ENCODE peak calls at places on chromosomes 4 and X, in five cellular contexts. I is stomach, L is transverse colon, E is Peyer's patch, G is A549. S is an unnamed sample.

GRCh38 chr4:88659061-88659889 is 38.4 kb downstream of the NAP1L5 start:
- DNase-seq in L (peak), E (no peak), I (peak), G (peak), S (no peak)

GRCh38 chr4:161767116-161767515 is 396.7 kb downstream of the FSTL5 start:
- DNase-seq in L (no peak), I (no peak), E (no peak), G (no peak), S (no peak)

GRCh38 chrX:129875669-129876068 is 30.3 kb upstream of the UTP14A start:
- DNase-seq in L (no peak), G (no peak), E (no peak), I (no peak), S (no peak)

GRCh38 chr4:85381968-85382367 is 93.0 kb upstream of the ARHGAP24 start:
- DNase-seq in L (no peak), I (no peak), E (no peak), G (no peak), S (no peak)

GRCh38 chrX:121649414-121649813 is 602.0 kb downstream of the GLUD2 start:
- DNase-seq in G (no peak), L (no peak), I (no peak), E (no peak), S (no peak)

GRCh38 chrX:64394874-64395567 is at the start of gene MTMR8:
- DNase-seq in L (peak), G (peak), I (peak), E (peak), S (peak)

GRCh38 chr4:112453321-112453720 is 62.7 kb downstream of the NEUROG2 start:
- DNase-seq in E (no peak), G (no peak), I (no peak), L (no peak), S (no peak)

GRCh38 chr4:74018771-74019170 is 19.7 kb downstream of the CXCL3 start:
- DNase-seq in L (no peak), E (no peak), I (no peak), G (no peak), S (no peak)

GRCh38 chrX:108130889-108131288 is 39.3 kb downstream of the ATG4A start:
- DNase-seq in G (no peak), E (no peak), I (no peak), L (no peak), S (no peak)

GRCh38 chr4:109947457-109947856 is 34.8 kb downstream of the EGF start:
- DNase-seq in G (no peak), E (no peak), L (no peak), I (no peak), S (no peak)

GRCh38 chr4:146329042-146329716 is 114.8 kb downstream of the REELD1 start:
- DNase-seq in L (no peak), G (no peak), I (no peak), E (no peak), S (no peak)

GRCh38 chr4:155914782-155915181 is 11.3 kb downstream of the TDO2 start:
- DNase-seq in G (no peak), I (no peak), E (no peak), L (no peak), S (no peak)

GRCh38 chr4:43456383-43456782 is 563.9 kb downstream of the GRXCR1 start:
- DNase-seq in L (no peak), I (no peak), E (no peak), G (no peak), S (no peak)

GRCh38 chr4:40514409-40515025 is 115.1 kb downstream of the RBM47 start:
- DNase-seq in E (peak), L (peak), I (peak), G (no peak), S (no peak)

GRCh38 chrX:9379697-9380551 is 84.9 kb upstream of the TBL1X start:
- DNase-seq in L (peak), E (no peak), I (no peak), G (peak), S (no peak)

GRCh38 chr4:2792711-2793577 is at the start of gene SH3BP2:
- DNase-seq in E (peak), I (peak), L (peak), G (peak), S (peak)

GRCh38 chr4:176052744-176053143 is 12.9 kb upstream of the WDR17 start:
- DNase-seq in E (no peak), I (no peak), L (no peak), G (no peak), S (no peak)

GRCh38 chr4:95674451-95675095 is 125.8 kb upstream of the UNC5C start:
- DNase-seq in E (no peak), L (no peak), G (no peak), I (no peak), S (no peak)

GRCh38 chrX:123665197-123665596 is 67.7 kb downstream of the THOC2 start:
- DNase-seq in E (no peak), L (no peak), I (no peak), G (no peak), S (no peak)

GRCh38 chr4:87848622-87849351 is 16.0 kb downstream of the MEPE start:
- DNase-seq in E (peak), G (peak), L (peak), I (peak), S (no peak)

GRCh38 chr4:6898763-6899162 is 10.9 kb upstream of the TBC1D14 start:
- DNase-seq in L (peak), E (no peak), G (no peak), I (peak), S (peak)

GRCh38 chrX:8319359-8319758 is 145.3 kb upstream of the VCX3B start:
- DNase-seq in L (no peak), I (no peak), G (no peak), E (no peak), S (no peak)

GRCh38 chr4:55184600-55185523 is 59.5 kb upstream of the KDR start:
- DNase-seq in G (no peak), E (no peak), I (peak), L (peak), S (no peak)

GRCh38 chrX:129701624-129702069 is 37.1 kb upstream of the XPNPEP2 start:
- DNase-seq in G (no peak), L (peak), I (no peak), E (no peak), S (no peak)

GRCh38 chr4:185328586-185328985 is 67.1 kb downstream of the LRP2BP start:
- DNase-seq in E (no peak), G (no peak), I (no peak), L (no peak), S (no peak)

GRCh38 chr4:122836941-122837340 is 10.3 kb downstream of the FGF2 start:
- DNase-seq in G (no peak), L (no peak), E (no peak), I (no peak), S (no peak)

GRCh38 chrX:11180571-11180970 is 69.4 kb downstream of the HCCS start:
- DNase-seq in G (no peak), I (no peak), L (no peak), E (no peak), S (no peak)

GRCh38 chr4:69999420-69999819 is 3.7 kb downstream of the STATH start:
- DNase-seq in L (no peak), I (no peak), G (no peak), E (no peak), S (no peak)

GRCh38 chr4:147747787-147748454 is 16.0 kb downstream of the ARHGAP10 start:
- DNase-seq in G (no peak), E (no peak), L (no peak), I (peak), S (no peak)

GRCh38 chrX:31036895-31037294 is 34.9 kb downstream of the FTHL17 start:
- DNase-seq in I (peak), G (peak), L (peak), E (no peak), S (no peak)

GRCh38 chr4:40199999-40200880 is 3.4 kb downstream of the RHOH start:
- DNase-seq in I (peak), G (no peak), E (peak), L (peak), S (no peak)

GRCh38 chrX:71935542-71935941 is 24.9 kb downstream of the NHSL2 start:
- DNase-seq in I (no peak), G (no peak), E (no peak), L (no peak), S (no peak)

GRCh38 chr4:38366451-38366850 is 297.5 kb upstream of the KLF3 start:
- DNase-seq in G (no peak), L (no peak), I (no peak), E (no peak), S (no peak)

GRCh38 chr4:109395694-109396093 is 37.9 kb upstream of the SEC24B start:
- DNase-seq in G (no peak), I (no peak), E (no peak), L (no peak), S (no peak)

GRCh38 chr4:153676984-153677383 is 7.1 kb upstream of the TLR2 start:
- DNase-seq in G (no peak), E (no peak), I (no peak), L (no peak), S (no peak)

GRCh38 chr4:92270908-92271307 is 32.9 kb upstream of the GRID2 start:
- DNase-seq in L (no peak), G (no peak), E (no peak), I (no peak), S (no peak)

GRCh38 chrX:50635811-50636365 is 165.3 kb upstream of the DGKK start:
- DNase-seq in G (no peak), E (no peak), L (no peak), I (no peak), S (no peak)

GRCh38 chr4:59818656-59819055 is 1381.5 kb upstream of the ADGRL3 start:
- DNase-seq in G (peak), L (no peak), E (no peak), I (no peak), S (no peak)

GRCh38 chrX:74537011-74537390 is 77.4 kb downstream of the RLIM start:
- DNase-seq in L (no peak), I (no peak), E (no peak), G (no peak), S (no peak)
- H3K27ac ChIP-seq in L (peak), I (peak), E (peak), G (no peak), S (peak)

GRCh38 chrX:13009256-13009655 is 34.3 kb downstream of the TMSB4X start:
- DNase-seq in G (no peak), I (no peak), E (no peak), L (no peak), S (no peak)

GRCh38 chrX:13008851-13009250 is 33.9 kb downstream of the TMSB4X start:
- DNase-seq in G (no peak), I (no peak), L (no peak), E (no peak), S (no peak)

GRCh38 chrX:13007519-13008188 is 32.7 kb downstream of the TMSB4X start:
- DNase-seq in G (no peak), I (no peak), L (no peak), E (no peak), S (no peak)

GRCh38 chrX:13009844-13010243 is 34.6 kb downstream of the FAM9C start:
- DNase-seq in L (no peak), I (no peak), E (no peak), G (no peak), S (no peak)

GRCh38 chrX:13008189-13008533 is 33.3 kb downstream of the TMSB4X start:
- DNase-seq in G (no peak), L (no peak), E (no peak), I (no peak), S (no peak)
- TF ChIP-seq POLR2A in G (no peak), L (no peak), E (no peak), I (no peak), S (no peak)

DNA sequence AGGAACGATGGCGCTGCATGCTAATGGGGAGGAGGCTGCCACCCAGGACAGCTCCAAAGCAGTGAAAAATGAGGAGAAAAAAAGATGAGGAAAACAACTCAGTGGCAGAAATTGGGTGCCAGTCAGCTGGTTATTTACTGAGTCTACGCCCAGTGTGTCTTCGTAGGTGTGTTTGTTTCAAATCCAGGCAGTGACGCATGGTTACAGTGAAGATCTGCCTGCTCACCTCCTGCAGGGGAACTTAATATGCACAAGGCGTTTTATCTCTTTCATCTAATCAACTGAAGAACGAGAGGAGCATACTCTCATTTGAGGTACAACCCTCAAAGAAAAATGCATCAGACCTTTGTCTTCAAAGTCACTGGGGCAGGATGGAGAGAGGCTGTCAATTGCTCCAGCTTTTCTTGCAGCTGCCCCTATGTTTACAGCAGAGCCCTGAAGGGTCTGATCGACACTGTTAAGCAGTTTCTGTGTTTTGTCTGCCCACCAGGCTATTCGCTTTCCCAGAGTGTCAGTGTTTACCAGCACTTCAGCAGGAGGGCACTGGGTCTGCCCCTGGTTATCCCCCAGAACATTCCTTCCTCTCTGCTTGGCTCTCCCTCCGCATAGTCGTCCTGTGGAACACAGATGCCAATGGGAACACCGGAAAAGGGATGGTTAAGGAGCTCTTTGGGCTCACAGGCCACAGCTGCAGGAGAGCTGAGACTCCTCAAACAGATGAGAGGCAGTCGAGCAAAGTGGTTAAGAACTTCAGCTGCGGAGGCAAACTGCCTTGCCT is 71.1 kb upstream of the FBXW7 start:
- DNase-seq in I (no peak), E (no peak), L (no peak), G (no peak), S (no peak)
- H3K27ac ChIP-seq in I (no peak), E (no peak), L (no peak), G (no peak), S (no peak)

GRCh38 chr4:151760713-151761661 is at the start of gene GATB:
- DNase-seq in G (peak), E (peak), I (peak), L (peak), S (peak)
- TF ChIP-seq POLR2A in G (no peak), E (peak), I (no peak), L (peak), S (no peak)

GRCh38 chrX:39150621-39151020 is 349.4 kb downstream of the MID1IP1 start:
- DNase-seq in E (no peak), G (no peak), L (no peak), I (no peak), S (no peak)
- H3K27ac ChIP-seq in E (no peak), G (no peak), L (no peak), I (no peak), S (no peak)

S was measured in spleen.